ENCODE peak calls at places on chromosomes 1 and 21, in six cellular contexts. Q is upper lobe of left lung, Z is RWPE1, O is body of pancreas, J is OCI-LY7, E is bronchial epithelial cell. T is an unnamed sample.

GRCh38 chr1:238916828-238917227 is 469.5 kb upstream of the CHRM3 start:
- DNase-seq in J (no peak), O (no peak), Q (no peak), Z (peak), E (peak), T (no peak)

GRCh38 chr1:151282883-151283725 is 1.0 kb downstream of the ZNF687 start:
- DNase-seq in Z (peak), J (peak), E (no peak), Q (peak), O (peak), T (peak)

GRCh38 chr1:222728746-222729145 is 8.3 kb upstream of the FAM177B start:
- DNase-seq in Z (no peak), Q (no peak), O (no peak), E (no peak), J (no peak), T (no peak)

GRCh38 chr1:247913786-247914185 is 6.3 kb upstream of the OR2T8 start:
- DNase-seq in O (no peak), E (no peak), Q (no peak), J (no peak), Z (no peak), T (no peak)

GRCh38 chr1:24566266-24566867 is 10.5 kb downstream of the NCMAP start:
- DNase-seq in E (peak), Q (no peak), J (no peak), Z (no peak), O (no peak), T (no peak)

GRCh38 chr21:43812139-43812821 is 22.9 kb downstream of the RRP1 start:
- DNase-seq in J (no peak), Z (peak), O (no peak), Q (peak), E (peak), T (no peak)

GRCh38 chr1:156510709-156511108 is 10.1 kb upstream of the MEF2D start:
- DNase-seq in E (peak), Q (peak), Z (no peak), O (peak), J (no peak), T (no peak)

GRCh38 chr1:90114521-90115141 is 119.7 kb downstream of the ZNF326 start:
- DNase-seq in Z (peak), E (peak), J (peak), Q (no peak), O (no peak), T (peak)

GRCh38 chr1:54480201-54480848 is 67.7 kb upstream of the ACOT11 start:
- DNase-seq in Q (no peak), E (no peak), Z (no peak), J (peak), O (no peak), T (no peak)

GRCh38 chr1:150511551-150511950 is 3.6 kb downstream of the ECM1 start:
- DNase-seq in Q (no peak), J (no peak), Z (no peak), O (peak), E (no peak), T (no peak)

GRCh38 chr21:28699186-28699585 is 293.5 kb downstream of the LTN1 start:
- DNase-seq in Q (no peak), Z (no peak), J (no peak), O (no peak), E (no peak), T (no peak)

GRCh38 chr1:232142403-232143314 is 487.3 kb downstream of the SIPA1L2 start:
- DNase-seq in E (peak), Z (peak), J (no peak), Q (no peak), O (peak), T (no peak)

GRCh38 chr1:56654126-56654923 is 9.2 kb downstream of the PRKAA2 start:
- DNase-seq in J (no peak), E (no peak), O (no peak), Q (no peak), Z (no peak), T (no peak)

GRCh38 chr21:28298251-28298672 is 694.4 kb downstream of the LTN1 start:
- DNase-seq in O (no peak), J (no peak), Z (no peak), E (peak), Q (no peak), T (no peak)

GRCh38 chr1:170562644-170563338 is 30.8 kb downstream of the GORAB start:
- DNase-seq in O (peak), Q (peak), Z (peak), J (no peak), E (peak), T (no peak)

GRCh38 chr1:47569681-47570470 is 132.0 kb downstream of the FOXD2 start:
- DNase-seq in Z (peak), E (peak), J (no peak), Q (peak), O (peak), T (peak)

GRCh38 chr1:83053446-83053845 is 945.5 kb downstream of the TTLL7 start:
- DNase-seq in J (no peak), Z (no peak), E (no peak), Q (no peak), O (no peak), T (no peak)

GRCh38 chr1:241208910-241209414 is 148.0 kb downstream of the RGS7 start:
- DNase-seq in E (no peak), Z (no peak), Q (no peak), J (no peak), O (no peak), T (no peak)

GRCh38 chr1:207922554-207922953 is 11.6 kb upstream of the CD34 start:
- DNase-seq in Q (peak), J (no peak), Z (no peak), E (no peak), O (no peak), T (peak)

GRCh38 chr21:25863747-25864146 is 129.0 kb downstream of the GABPA start:
- DNase-seq in Z (no peak), E (no peak), Q (no peak), J (no peak), O (no peak), T (no peak)

GRCh38 chr1:50105430-50105829 is 3.3 kb upstream of the ELAVL4 start:
- DNase-seq in O (no peak), E (no peak), J (no peak), Q (no peak), Z (no peak), T (no peak)

GRCh38 chr1:166944186-166944967 is 31.0 kb downstream of the ILDR2 start:
- DNase-seq in Z (no peak), O (no peak), E (peak), Q (no peak), J (no peak), T (no peak)

GRCh38 chr1:179141592-179142244 is 59.8 kb downstream of the TOR3A start:
- DNase-seq in Z (peak), J (no peak), E (peak), Q (no peak), O (no peak), T (no peak)

GRCh38 chr1:201614262-201615015 is 75.5 kb downstream of the NAV1 start:
- DNase-seq in J (no peak), O (peak), Z (peak), E (no peak), Q (peak), T (peak)

GRCh38 chr1:226185153-226186036 is 1.1 kb downstream of the ACBD3 start:
- DNase-seq in J (peak), Z (no peak), Q (no peak), O (no peak), E (peak), T (no peak)

GRCh38 chr21:40707271-40707670 is 139.7 kb downstream of the DSCAM start:
- DNase-seq in Q (no peak), Z (peak), O (no peak), J (no peak), E (peak), T (no peak)

GRCh38 chr21:46054447-46054846 is 43.5 kb upstream of the COL6A2 start:
- DNase-seq in E (no peak), Q (no peak), Z (no peak), O (no peak), J (no peak), T (no peak)

GRCh38 chr1:15836772-15837669 is 10.5 kb upstream of the SPEN start:
- DNase-seq in O (no peak), E (no peak), J (peak), Q (peak), Z (no peak), T (no peak)

GRCh38 chr1:9246841-9247785 is 12.5 kb downstream of the H6PD start:
- DNase-seq in Q (no peak), Z (no peak), E (no peak), O (no peak), J (no peak), T (no peak)

GRCh38 chr21:31460985-31461384 is 116.9 kb upstream of the TIAM1 start:
- DNase-seq in Z (no peak), J (no peak), E (no peak), O (no peak), Q (no peak), T (no peak)

GRCh38 chr21:44892536-44893277 is 19.2 kb upstream of the PTTG1IP start:
- DNase-seq in Z (no peak), E (no peak), Q (peak), J (peak), O (peak), T (peak)

GRCh38 chr1:11053758-11054137 is 6.1 kb downstream of the SRM start:
- DNase-seq in Q (no peak), O (peak), J (peak), E (no peak), Z (no peak), T (peak)

GRCh38 chr1:231918239-231919015 is 291.8 kb downstream of the DISC1 start:
- DNase-seq in J (no peak), E (peak), O (no peak), Z (no peak), Q (no peak), T (no peak)

GRCh38 chr21:36976882-36977651 is 10.6 kb upstream of the HLCS start:
- DNase-seq in Z (peak), Q (peak), J (peak), O (peak), E (peak), T (peak)

GRCh38 chr1:174637487-174637886 is 189.7 kb downstream of the GPR52 start:
- DNase-seq in O (no peak), Z (no peak), J (no peak), E (no peak), Q (no peak), T (no peak)

GRCh38 chr21:42799948-42800347 is 79.4 kb downstream of the WDR4 start:
- DNase-seq in Q (no peak), J (peak), E (no peak), O (no peak), Z (no peak), T (no peak)

GRCh38 chr1:156641761-156642264 is at the start of gene BCAN:
- DNase-seq in E (no peak), Z (no peak), O (no peak), J (no peak), Q (no peak), T (peak)

GRCh38 chr1:64505944-64506658 is 36.2 kb downstream of the CACHD1 start:
- DNase-seq in J (no peak), Q (peak), Z (no peak), E (peak), O (peak), T (no peak)

GRCh38 chr1:37808369-37809319 is 636 bp upstream of the YRDC start:
- DNase-seq in Z (peak), E (peak), J (peak), O (peak), Q (peak), T (peak)

GRCh38 chr1:241447056-241447649 is 72.4 kb downstream of the FH start:
- DNase-seq in J (no peak), Q (no peak), Z (no peak), O (no peak), E (no peak), T (no peak)

DNA sequence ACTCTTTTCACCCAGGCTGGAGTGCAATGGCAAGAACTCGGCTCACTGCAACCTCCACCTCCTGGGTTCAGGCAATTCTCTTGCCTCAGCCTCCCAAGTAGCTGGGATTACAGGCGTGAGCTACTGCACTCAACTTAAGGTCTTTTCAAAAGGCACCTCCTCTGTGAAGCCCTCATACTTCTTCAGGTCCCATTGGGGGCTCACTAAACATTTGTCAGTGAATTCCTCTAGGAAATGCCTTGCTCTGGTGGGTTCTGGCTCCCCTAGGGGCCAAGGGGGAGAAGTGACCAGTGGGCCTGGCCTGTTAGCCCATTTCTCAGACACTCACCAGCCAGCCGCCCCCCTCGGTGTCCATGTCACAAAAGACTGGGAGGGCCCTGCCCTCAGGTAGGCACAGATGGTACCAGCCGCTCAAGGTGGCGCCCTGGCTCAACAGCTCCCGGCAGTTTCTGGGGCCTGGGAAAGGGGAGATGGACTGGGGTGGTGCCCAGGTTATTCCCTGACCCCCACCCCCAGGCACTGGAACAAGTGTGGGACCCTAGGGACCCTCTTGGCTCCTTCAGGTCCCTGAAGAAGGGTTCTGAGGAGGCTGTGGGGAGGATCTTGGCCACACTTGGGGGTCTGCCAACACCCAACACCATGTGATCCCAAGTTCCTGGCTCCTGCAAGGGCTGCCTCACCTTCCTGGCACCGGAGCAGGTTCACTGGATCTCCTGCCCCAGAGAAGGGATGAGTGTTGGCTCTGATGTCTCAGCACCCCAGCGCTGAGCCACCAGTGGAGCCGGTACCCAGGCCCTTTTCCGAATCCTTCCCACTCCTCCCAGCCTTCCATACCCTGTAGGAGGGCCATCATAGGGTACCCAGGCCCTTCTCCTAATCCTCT is 1.6 kb downstream of the FCN3 start:
- DNase-seq in J (no peak), Z (no peak), Q (no peak), E (no peak), O (no peak), T (no peak)
- TF ChIP-seq CTCF in J (peak), Z (no peak), Q (peak), E (peak), O (no peak), T (peak)

GRCh38 chr1:34066921-34067603 is 98.0 kb downstream of the CSMD2 start:
- DNase-seq in Q (no peak), O (no peak), J (no peak), Z (no peak), E (peak), T (no peak)
- TF ChIP-seq CTCF in Q (no peak), O (no peak), J (no peak), Z (no peak), E (no peak), T (no peak)

DNA sequence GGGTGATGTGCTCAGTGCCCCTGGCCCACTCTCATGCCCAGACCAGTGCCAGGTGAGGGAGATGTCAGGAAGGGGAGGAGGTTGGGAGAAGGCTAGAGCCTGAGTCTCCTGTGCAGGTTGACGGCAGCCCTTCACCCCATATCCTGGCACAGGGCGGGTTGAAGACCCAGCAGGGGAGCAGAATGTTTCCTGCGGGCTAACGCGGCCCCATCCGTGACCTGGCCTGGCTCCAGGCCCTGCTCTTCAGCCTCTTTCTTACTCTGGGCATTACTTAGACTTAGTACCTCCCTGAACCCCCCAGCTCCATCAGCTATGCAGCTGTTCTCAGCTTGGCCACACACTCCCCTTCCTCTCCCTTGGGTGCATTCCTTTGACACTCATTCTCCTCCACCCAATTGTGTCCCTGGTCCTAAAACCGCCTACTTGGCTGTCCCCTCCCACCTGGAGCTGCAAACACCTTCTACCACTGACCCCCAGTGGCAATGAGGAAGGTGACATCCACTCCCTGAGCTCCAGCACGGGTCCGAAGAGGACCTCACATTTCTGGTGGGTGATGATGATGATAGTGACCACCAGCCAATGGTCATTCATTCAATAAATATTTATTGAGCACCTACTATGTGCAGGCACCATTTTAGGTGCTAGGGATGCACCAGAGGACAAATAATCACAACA is 179.0 kb downstream of the PTPRU start:
- DNase-seq in E (peak), Q (no peak), Z (peak), J (no peak), O (peak), T (no peak)
- TF ChIP-seq CTCF in E (no peak), Q (peak), Z (no peak), J (peak), O (peak), T (no peak)

DNA sequence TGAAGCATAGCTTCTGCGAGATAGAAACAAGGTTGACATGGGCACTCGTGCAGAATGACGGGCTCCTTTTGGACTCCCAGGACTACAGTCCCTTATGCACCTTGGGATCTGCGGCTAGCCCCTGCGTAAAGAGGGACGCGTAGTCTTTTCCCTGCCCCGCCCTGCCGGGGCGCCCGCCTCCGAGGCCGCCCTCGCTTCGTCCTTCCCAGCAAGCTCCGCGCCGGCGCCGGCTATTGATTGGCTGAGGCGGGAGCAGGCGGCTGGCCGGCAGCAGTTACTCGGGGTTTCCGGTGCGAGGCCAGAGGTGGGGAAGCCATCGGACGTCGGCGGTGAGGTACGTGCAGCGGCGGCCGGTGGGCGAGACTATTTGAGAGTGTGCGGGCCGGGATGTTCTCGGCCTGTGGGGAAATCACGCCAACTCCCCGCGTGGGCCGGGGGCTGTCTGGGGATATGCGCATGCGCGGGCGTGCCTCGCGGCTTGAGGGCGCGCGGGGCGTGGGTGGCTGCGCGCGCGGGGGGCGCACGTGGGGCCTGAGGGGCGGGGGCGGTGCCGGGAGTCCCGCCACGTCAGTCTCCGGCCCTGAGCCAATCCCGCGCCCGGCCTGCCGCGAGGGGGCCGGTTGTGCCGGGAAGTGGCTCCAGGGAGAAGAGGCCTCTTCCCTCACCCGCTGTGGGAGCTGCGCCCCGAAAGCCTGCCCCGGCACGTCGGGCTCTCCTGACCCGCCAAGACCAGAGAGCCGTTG is at the start of gene TXLNA:
- DNase-seq in J (peak), Q (peak), E (peak), O (peak), Z (peak), T (peak)
- TF ChIP-seq CTCF in J (no peak), Q (peak), E (no peak), O (no peak), Z (no peak), T (no peak)